ENCODE peak calls at places on chromosomes 16 and 17, in eight cellular contexts. D is NCI-H1436, T is nephron progenitor cell, G is progenitor cell of endocrine pancreas, B is neuronal stem cell, S is cardiac fibroblast, L is astrocyte of the cerebellum, A is head of caudate nucleus. P is an unnamed sample.
A peak's percentile ranks its signal among the peaks of the same experiment; 100 is the strongest.

GRCh38 chr17:48129981-48130380 is 22.4 kb downstream of the SNX11 start:
- DNase-seq in S (no peak), L (no peak), G (no peak), B (no peak), T (no peak), D (no peak), A (no peak), P (peak; percentile 91)

GRCh38 chr16:19655242-19655777 is 62.7 kb downstream of the KNOP1 start:
- DNase-seq in G (no peak), A (no peak), L (peak; percentile 15), T (no peak), D (no peak), B (no peak), S (no peak), P (no peak)

GRCh38 chr16:27449434-27450188 is 47.6 kb downstream of the IL21R start:
- DNase-seq in B (no peak), G (no peak), D (no peak), A (no peak), L (no peak), S (no peak), T (peak; percentile 27), P (no peak)

GRCh38 chr16:67800252-67801046 is 5.9 kb downstream of the RANBP10 start:
- DNase-seq in S (peak; percentile 18), L (no peak), A (no peak), B (no peak), T (no peak), D (no peak), G (no peak), P (no peak)

GRCh38 chr17:71467719-71468118 is 653.1 kb upstream of the SOX9 start:
- DNase-seq in S (no peak), A (no peak), D (no peak), B (no peak), G (no peak), T (no peak), L (no peak), P (no peak)

GRCh38 chr17:78133971-78134898 is 3.7 kb downstream of the TMC8 start:
- DNase-seq in B (peak; percentile 54), S (peak; percentile 32), A (peak; percentile 53), G (peak; percentile 39), D (peak; percentile 81), L (no peak), T (peak; percentile 53), P (peak; percentile 62)

GRCh38 chr17:7041607-7042506 is 2.0 kb downstream of the SLC16A11 start:
- DNase-seq in S (no peak), G (no peak), D (no peak), L (no peak), A (no peak), T (peak; percentile 49), B (no peak), P (no peak)

GRCh38 chr16:85891776-85892166 is 7.2 kb upstream of the IRF8 start:
- DNase-seq in A (no peak), B (no peak), D (no peak), L (no peak), S (no peak), G (no peak), T (no peak), P (no peak)

GRCh38 chr17:69335018-69335417 is 8.1 kb upstream of the ABCA5 start:
- DNase-seq in A (no peak), T (no peak), G (no peak), B (no peak), L (peak; percentile 8), D (no peak), S (peak; percentile 65), P (no peak)

GRCh38 chr17:42348104-42348503 is 40.1 kb downstream of the STAT3 start:
- DNase-seq in G (no peak), L (no peak), D (no peak), B (no peak), S (no peak), T (no peak), A (no peak), P (no peak)

GRCh38 chr16:9114842-9115241 is 23.4 kb downstream of the HAPSTR1 start:
- DNase-seq in L (no peak), T (no peak), A (no peak), S (no peak), G (no peak), D (no peak), B (no peak), P (no peak)

GRCh38 chr16:74623214-74623842 is 16.4 kb upstream of the GLG1 start:
- DNase-seq in D (no peak), G (no peak), S (peak; percentile 76), L (peak; percentile 45), T (no peak), B (peak; percentile 3), A (no peak), P (peak; percentile 44)

GRCh38 chr16:71628810-71629209 is 2.8 kb downstream of the MARVELD3 start:
- DNase-seq in D (peak; percentile 18), A (no peak), T (no peak), L (peak; percentile 81), G (no peak), S (peak; percentile 61), B (no peak), P (no peak)

GRCh38 chr17:72342061-72342460 is 221.2 kb downstream of the SOX9 start:
- DNase-seq in S (no peak), T (no peak), L (no peak), A (no peak), B (no peak), D (no peak), G (no peak), P (peak; percentile 38)

GRCh38 chr17:21301593-21302550 is 17.4 kb downstream of the MAP2K3 start:
- DNase-seq in D (no peak), L (no peak), G (no peak), S (no peak), T (no peak), B (no peak), A (peak; percentile 46), P (no peak)

GRCh38 chr17:59470624-59471297 is 94.6 kb upstream of the DHX40 start:
- DNase-seq in D (no peak), T (no peak), G (no peak), S (no peak), A (no peak), L (no peak), B (no peak), P (no peak)

GRCh38 chr17:76686538-76687277 is 24.1 kb downstream of the MXRA7 start:
- DNase-seq in D (no peak), L (no peak), S (no peak), G (no peak), A (peak; percentile 73), T (no peak), B (no peak), P (no peak)

GRCh38 chr17:19756551-19756950 is 8.5 kb upstream of the ALDH3A1 start:
- DNase-seq in L (no peak), D (no peak), T (no peak), A (no peak), G (no peak), S (peak; percentile 3), B (no peak), P (no peak)

GRCh38 chr16:10121496-10121895 is 60.7 kb downstream of the GRIN2A start:
- DNase-seq in D (no peak), S (peak; percentile 65), L (peak; percentile 67), T (no peak), A (no peak), G (no peak), B (no peak), P (no peak)

GRCh38 chr17:2735896-2736295 is 13.6 kb downstream of the CCDC92B start:
- DNase-seq in D (no peak), T (no peak), S (no peak), G (no peak), B (no peak), L (no peak), A (no peak), P (no peak)

GRCh38 chr16:12573300-12573699 is 230.4 kb downstream of the CPPED1 start:
- DNase-seq in A (no peak), G (no peak), B (no peak), T (no peak), L (no peak), D (no peak), S (no peak), P (no peak)

GRCh38 chr16:1431497-1432270 is 806 bp downstream of the PERCC1 start:
- DNase-seq in D (no peak), L (no peak), G (no peak), T (no peak), B (no peak), S (no peak), A (no peak), P (no peak)

GRCh38 chr17:38701504-38702165 is 3.4 kb upstream of the MLLT6 start:
- DNase-seq in B (peak; percentile 42), A (no peak), L (no peak), D (peak; percentile 22), S (peak; percentile 55), G (no peak), T (no peak), P (peak; percentile 55)

GRCh38 chr17:79650861-79651260 is 40.0 kb upstream of the RBFOX3 start:
- DNase-seq in L (no peak), A (no peak), S (no peak), T (no peak), D (no peak), B (no peak), G (peak; percentile 4), P (no peak)

GRCh38 chr17:81573794-81574642 is 21.9 kb upstream of the FAAP100 start:
- DNase-seq in L (no peak), T (peak; percentile 28), D (peak; percentile 33), B (no peak), S (no peak), A (no peak), G (no peak), P (peak; percentile 49)

GRCh38 chr16:85858984-85859817 is 39.8 kb upstream of the IRF8 start:
- DNase-seq in A (no peak), T (no peak), B (no peak), L (no peak), G (no peak), S (no peak), D (no peak), P (no peak)

GRCh38 chr17:72588561-72588960 is 467.7 kb downstream of the SOX9 start:
- DNase-seq in T (no peak), A (no peak), S (peak; percentile 24), D (no peak), G (no peak), B (no peak), L (no peak), P (no peak)

GRCh38 chr16:67446968-67447507 is 16.1 kb downstream of the HSD11B2 start:
- DNase-seq in S (no peak), B (no peak), A (no peak), D (no peak), L (no peak), G (no peak), T (no peak), P (no peak)

GRCh38 chr17:80524150-80524712 is 20.4 kb upstream of the RPTOR start:
- DNase-seq in L (no peak), D (no peak), S (no peak), B (no peak), T (no peak), G (no peak), A (no peak), P (no peak)

GRCh38 chr17:80996422-80997305 is 5.0 kb downstream of the CHMP6 start:
- DNase-seq in G (no peak), L (no peak), B (no peak), S (no peak), D (no peak), A (no peak), T (no peak), P (no peak)

GRCh38 chr16:83723244-83723643 is 84.5 kb upstream of the HSBP1 start:
- DNase-seq in G (no peak), S (no peak), L (no peak), D (no peak), B (no peak), A (no peak), T (no peak), P (no peak)

GRCh38 chr16:19767497-19767896 is 49.4 kb downstream of the IQCK start:
- DNase-seq in G (no peak), D (no peak), S (no peak), B (no peak), T (no peak), A (no peak), L (no peak), P (no peak)

GRCh38 chr17:46758614-46759013 is 59.9 kb downstream of the WNT3 start:
- DNase-seq in D (no peak), B (no peak), S (no peak), G (no peak), A (no peak), T (no peak), L (no peak), P (no peak)

GRCh38 chr16:48025359-48025758 is 130.4 kb downstream of the ABCC12 start:
- DNase-seq in B (no peak), D (no peak), G (no peak), T (no peak), L (no peak), A (no peak), S (no peak), P (no peak)